ENCODE peak calls at places on chromosomes 16 and 17, in five cellular contexts. V is testis, M is pancreas, U is breast epithelium, I is body of pancreas. F is an unnamed sample.

GRCh38 chr17:57939797-57940196 is 15.4 kb downstream of the CUEDC1 start:
- DNase-seq in V (no peak), M (no peak), U (no peak), I (no peak), F (no peak)

GRCh38 chr16:2912330-2913199 is 834 bp downstream of the FLYWCH1 start:
- DNase-seq in V (no peak), M (peak; percentile 66), U (no peak), I (peak; percentile 33), F (no peak)

GRCh38 chr16:81319221-81319912 is 4.6 kb downstream of the GAN start:
- DNase-seq in V (no peak), M (no peak), U (no peak), I (peak; percentile 12), F (no peak)

GRCh38 chr16:61564741-61565140 is 471.5 kb downstream of the CDH8 start:
- DNase-seq in V (no peak), M (no peak), U (no peak), I (no peak), F (no peak)

GRCh38 chr17:65537343-65537844 is 24.1 kb downstream of the AXIN2 start:
- DNase-seq in V (peak; percentile 16), M (no peak), U (no peak), I (no peak), F (no peak)

GRCh38 chr17:28549274-28550132 is 2.9 kb downstream of the UNC119 start:
- DNase-seq in V (no peak), M (peak; percentile 39), U (no peak), I (peak; percentile 38), F (no peak)

GRCh38 chr17:10226930-10227695 is 28.7 kb upstream of the GAS7 start:
- DNase-seq in V (peak; percentile 81), M (peak; percentile 57), U (no peak), I (no peak), F (peak; percentile 47)

GRCh38 chr16:86285938-86286921 is 224.1 kb upstream of the FOXF1 start:
- DNase-seq in V (no peak), M (no peak), U (no peak), I (no peak), F (no peak)

GRCh38 chr16:10332301-10332700 is 53.6 kb upstream of the ATF7IP2 start:
- DNase-seq in V (peak; percentile 43), M (no peak), U (no peak), I (peak; percentile 56), F (no peak)

GRCh38 chr17:75808549-75808904 is 23.9 kb downstream of the UNK start:
- DNase-seq in V (no peak), M (no peak), U (no peak), I (no peak), F (no peak)

GRCh38 chr16:47463771-47464624 is 2.9 kb downstream of the PHKB start:
- DNase-seq in V (no peak), M (no peak), U (no peak), I (no peak), F (no peak)

GRCh38 chr17:60422162-60422665 is at the start of gene CHCT1:
- DNase-seq in V (peak; percentile 22), M (no peak), U (no peak), I (no peak), F (no peak)

GRCh38 chr16:90009172-90009899 is 9.9 kb downstream of the DBNDD1 start:
- DNase-seq in V (no peak), M (no peak), U (no peak), I (no peak), F (no peak)
- H3K27ac ChIP-seq in V (no peak overlapping the region), M (no peak overlapping the region), U (no peak overlapping the region), I (no peak overlapping the region), F (no peak overlapping the region)

GRCh38 chr17:82030470-82031302 is 792 bp upstream of the RAC3 start:
- DNase-seq in V (peak; percentile 86), M (peak; percentile 94), U (peak; percentile 89), I (peak; percentile 80), F (no peak)
- H3K27me3 ChIP-seq in V (no peaks in the 10 kb centered on the region), M (no peaks in the 10 kb centered on the region), U (no peaks in the 10 kb centered on the region), I (no peaks in the 10 kb centered on the region), F (no peaks in the 10 kb centered on the region)

GRCh38 chr17:77438241-77439204 is 297.8 kb downstream of the SEC14L1 start:
- DNase-seq in V (no peak), M (no peak), U (no peak), I (no peak), F (no peak)
- H3K27ac ChIP-seq in V (no peak overlapping the region), M (no peak overlapping the region), U (peak overlapping the region; percentile 79), I (no peak overlapping the region), F (no peak overlapping the region)

GRCh38 chr17:79379700-79380099 is 231.2 kb downstream of the RBFOX3 start:
- DNase-seq in V (no peak), M (no peak), U (no peak), I (no peak), F (no peak)
- H3K27me3 ChIP-seq in V (no peaks in the 10 kb centered on the region), M (no peaks in the 10 kb centered on the region), U (no peaks in the 10 kb centered on the region), I (peaks cover 3% of the 10 kb centered on the region), F (no peaks in the 10 kb centered on the region)

DNA sequence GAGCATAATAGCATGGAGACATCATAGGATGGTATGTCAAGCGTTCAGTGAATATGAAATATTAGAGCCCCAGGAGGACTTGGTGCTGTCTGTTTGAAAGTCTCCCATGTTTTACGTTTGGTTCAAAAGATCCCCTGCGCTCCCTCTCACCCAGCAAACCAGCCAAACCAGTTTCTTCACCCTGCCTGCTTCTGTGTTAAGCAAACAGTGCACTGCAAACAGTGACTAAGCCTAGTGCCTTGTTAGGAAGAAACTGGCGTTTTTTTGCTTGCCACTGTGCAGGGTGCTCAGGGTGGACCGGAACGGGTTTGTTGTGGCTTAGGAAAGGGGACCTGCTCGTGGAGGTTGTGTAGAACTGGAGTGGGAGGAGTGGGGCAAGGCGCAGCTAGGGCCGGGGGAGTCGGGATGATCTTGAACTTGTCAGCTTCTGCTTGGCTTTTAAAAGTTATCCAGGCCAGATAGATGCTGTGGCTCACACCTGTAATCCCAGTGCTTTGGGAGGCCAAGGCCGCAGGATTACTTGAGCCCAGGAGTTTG is 7.7 kb downstream of the CDH1 start:
- DNase-seq in V (no peak), M (peak; percentile 63), U (peak; percentile 76), I (peak; percentile 95), F (peak; percentile 63)
- H3K27ac ChIP-seq in V (no peak overlapping the region), M (peak overlapping the region; percentile 64), U (peak overlapping the region; percentile 75), I (peak overlapping the region; percentile 96), F (no peak overlapping the region)

F was measured in iPS DF 6.9.